ENCODE peak calls at places on chromosomes 2 and 18, in five cellular contexts. H is SJCRH30, N is heart left ventricle, D is right lobe of liver, S is mammary epithelial cell. L is an unnamed sample.
A peak's percentile ranks its signal among the peaks of the same experiment; 100 is the strongest.

GRCh38 chr2:149650006-149650405 is 62.4 kb upstream of the MMADHC start:
- DNase-seq in H (no peak), N (no peak), D (no peak), S (peak; percentile 12), L (no peak)

GRCh38 chr18:7575465-7576026 is 8.4 kb downstream of the PTPRM start:
- DNase-seq in H (no peak), N (no peak), D (no peak), S (peak; percentile 44), L (no peak)

GRCh38 chr2:167001165-167001564 is 112.9 kb downstream of the XIRP2 start:
- DNase-seq in H (no peak), N (no peak), D (no peak), S (no peak), L (no peak)

GRCh38 chr2:177275671-177276070 is 11.1 kb upstream of the NFE2L2 start:
- DNase-seq in H (peak; percentile 31), N (no peak), D (no peak), S (no peak), L (no peak)

GRCh38 chr2:105776560-105776928 is 31.8 kb downstream of the NCK2 start:
- DNase-seq in H (no peak), N (no peak), D (no peak), S (no peak), L (no peak)

GRCh38 chr2:234463626-234464290 is 33.1 kb downstream of the ARL4C start:
- DNase-seq in H (no peak), N (no peak), D (no peak), S (no peak), L (no peak)

GRCh38 chr2:40851661-40852060 is 399.8 kb upstream of the SLC8A1 start:
- DNase-seq in H (no peak), N (no peak), D (no peak), S (no peak), L (no peak)

GRCh38 chr2:58240595-58240937 is 559 bp downstream of the FANCL start:
- DNase-seq in H (no peak), N (no peak), D (no peak), S (peak; percentile 42), L (no peak)

GRCh38 chr2:38174646-38175096 is 98.7 kb upstream of the CYP1B1 start:
- DNase-seq in H (no peak), N (no peak), D (no peak), S (peak; percentile 96), L (no peak)

GRCh38 chr2:127362971-127363370 is 24.8 kb downstream of the MAP3K2 start:
- DNase-seq in H (no peak), N (no peak), D (no peak), S (no peak), L (no peak)

GRCh38 chr18:21134895-21135294 is 23.3 kb upstream of the ROCK1 start:
- DNase-seq in H (no peak), N (no peak), D (no peak), S (peak; percentile 20), L (no peak)

GRCh38 chr18:57533399-57533884 is 53.1 kb downstream of the FECH start:
- DNase-seq in H (peak; percentile 18), N (no peak), D (peak; percentile 66), S (no peak), L (no peak)

GRCh38 chr2:8534729-8535397 is 147.0 kb upstream of the ID2 start:
- DNase-seq in H (no peak), N (peak; percentile 88), D (peak; percentile 96), S (no peak), L (peak; percentile 89)

GRCh38 chr18:26655614-26656400 is 107.5 kb upstream of the KCTD1 start:
- DNase-seq in H (peak; percentile 50), N (peak; percentile 72), D (peak; percentile 70), S (peak; percentile 63), L (peak; percentile 82)

GRCh38 chr2:109260886-109261700 is 132.1 kb downstream of the SH3RF3 start:
- DNase-seq in H (peak; percentile 23), N (no peak), D (no peak), S (peak; percentile 6), L (peak; percentile 52)

GRCh38 chr2:96739051-96739632 is 722 bp downstream of the LMAN2L start:
- DNase-seq in H (no peak), N (no peak), D (no peak), S (no peak), L (no peak)

GRCh38 chr2:108129636-108130035 is 110.1 kb upstream of the SULT1C3 start:
- DNase-seq in H (no peak), N (no peak), D (no peak), S (no peak), L (no peak)

GRCh38 chr2:112048887-112049286 is 6.2 kb upstream of the TMEM87B start:
- DNase-seq in H (peak; percentile 74), N (no peak), D (no peak), S (peak; percentile 38), L (no peak)

GRCh38 chr2:58240938-58241755 is at the start of gene FANCL:
- DNase-seq in H (peak; percentile 97), N (peak; percentile 95), D (peak; percentile 95), S (peak; percentile 78), L (peak; percentile 95)

GRCh38 chr2:122238006-122238559 is 482.6 kb downstream of the TSN start:
- DNase-seq in H (no peak), N (no peak), D (no peak), S (no peak), L (no peak)

GRCh38 chr18:36758001-36758400 is 70.8 kb downstream of the TPGS2 start:
- DNase-seq in H (no peak), N (no peak), D (no peak), S (no peak), L (no peak)

GRCh38 chr18:32019251-32019943 is 772 bp downstream of the RNF125 start:
- DNase-seq in H (peak; percentile 15), N (peak; percentile 77), D (peak; percentile 92), S (peak; percentile 47), L (peak; percentile 74)

GRCh38 chr2:217075225-217075802 is 215.4 kb upstream of the TNP1 start:
- DNase-seq in H (peak; percentile 20), N (peak; percentile 72), D (no peak), S (no peak), L (no peak)

GRCh38 chr2:39433586-39434195 is 3.4 kb downstream of the MAP4K3 start:
- DNase-seq in H (no peak), N (no peak), D (no peak), S (no peak), L (no peak)

GRCh38 chr18:58967643-58968291 is 103.1 kb downstream of the ZNF532 start:
- DNase-seq in H (no peak), N (no peak), D (no peak), S (no peak), L (no peak)
- H3K36me3 ChIP-seq in H (no peaks in the 10 kb centered on the region), N (no peaks in the 10 kb centered on the region), D (no peaks in the 10 kb centered on the region), S (peaks cover 8% of the 10 kb centered on the region), L (no peaks in the 10 kb centered on the region)

GRCh38 chr18:45777393-45777792 is 48.1 kb upstream of the SIGLEC15 start:
- DNase-seq in H (no peak), N (no peak), D (no peak), S (peak; percentile 81), L (no peak)

GRCh38 chr18:45775726-45776125 is 49.7 kb upstream of the SIGLEC15 start:
- DNase-seq in H (no peak), N (no peak), D (no peak), S (no peak), L (no peak)

GRCh38 chr18:45774065-45774521 is 50.1 kb downstream of the SLC14A1 start:
- DNase-seq in H (no peak), N (no peak), D (no peak), S (peak; percentile 97), L (no peak)

GRCh38 chr18:45772081-45772480 is 48.1 kb downstream of the SLC14A1 start:
- DNase-seq in H (no peak), N (no peak), D (no peak), S (no peak), L (no peak)

DNA sequence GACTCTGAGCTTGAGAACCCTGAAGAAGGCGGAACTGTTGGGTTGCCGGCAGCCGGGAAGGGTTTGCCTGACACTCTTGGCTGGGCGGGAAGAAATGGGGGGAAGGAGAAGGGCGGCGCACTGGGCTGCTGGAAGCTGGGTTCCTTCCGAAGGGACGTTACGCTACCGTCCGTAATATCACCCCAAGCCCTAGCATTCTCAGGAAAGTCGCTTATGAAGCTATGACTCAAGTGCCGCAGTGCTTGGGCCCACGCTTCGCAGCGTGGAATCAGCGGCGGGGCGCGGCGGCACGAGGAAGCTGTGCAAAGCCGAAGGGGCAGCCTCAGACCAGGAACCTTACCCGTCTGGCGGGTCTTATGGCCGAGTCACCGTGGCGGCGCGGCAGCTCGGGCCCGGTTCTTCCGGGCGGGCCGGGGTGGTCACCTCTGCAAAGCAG is 50.2 kb upstream of the SIGLEC15 start:
- DNase-seq in H (no peak), N (peak; percentile 88), D (peak; percentile 51), S (no peak), L (peak; percentile 89)
- H3K27ac ChIP-seq in H (no peak overlapping the region), N (peak overlapping the region; percentile 73), D (peak overlapping the region; percentile 31), S (peak overlapping the region; percentile 68), L (peak overlapping the region; percentile 86)

GRCh38 chr2:223700221-223700620 is 98.1 kb upstream of the SCG2 start:
- DNase-seq in H (no peak), N (no peak), D (no peak), S (no peak), L (no peak)

GRCh38 chr2:223696719-223697118 is 94.6 kb upstream of the SCG2 start:
- DNase-seq in H (no peak), N (no peak), D (no peak), S (peak; percentile 97), L (no peak)

GRCh38 chr2:223701761-223702160 is 99.6 kb upstream of the SCG2 start:
- DNase-seq in H (no peak), N (no peak), D (no peak), S (no peak), L (no peak)

GRCh38 chr2:223697316-223697875 is 95.2 kb upstream of the SCG2 start:
- DNase-seq in H (no peak), N (no peak), D (no peak), S (no peak), L (no peak)

DNA sequence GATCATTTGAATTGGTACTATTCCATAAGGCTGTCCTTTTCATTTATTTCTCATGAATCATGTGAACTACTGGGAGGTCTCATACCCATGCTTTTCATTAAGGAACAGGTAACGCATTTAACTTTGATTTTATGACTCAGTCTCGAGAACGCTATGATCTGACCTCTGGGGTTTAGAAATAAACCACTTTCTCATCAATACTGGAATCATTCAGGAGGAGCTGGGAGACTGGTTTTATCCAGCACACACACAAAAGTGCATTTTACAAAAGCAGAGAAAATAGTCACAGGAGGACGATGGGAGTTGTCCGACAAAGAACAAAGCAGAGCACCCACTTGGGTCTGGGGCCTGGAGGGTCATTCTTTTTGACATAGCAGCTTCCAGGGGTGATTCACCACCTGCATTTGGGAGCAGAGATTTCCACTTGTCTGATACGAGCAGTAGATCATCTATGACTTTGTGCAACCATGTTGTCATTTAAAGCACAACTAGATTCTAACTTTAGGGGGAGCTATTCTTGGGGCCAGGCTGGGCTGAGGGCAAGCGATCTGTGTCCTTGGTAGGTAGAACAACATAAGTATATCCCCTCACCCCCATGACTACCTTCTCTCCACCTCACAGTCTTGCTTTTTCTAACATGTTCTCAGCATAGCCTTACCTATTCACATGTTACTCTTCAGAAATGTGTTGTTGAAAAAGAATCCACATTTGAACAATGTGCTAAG is 95.9 kb upstream of the SCG2 start:
- DNase-seq in H (no peak), N (no peak), D (no peak), S (peak; percentile 98), L (no peak)
- H3K36me3 ChIP-seq in H (no peaks in the 10 kb centered on the region), N (no peaks in the 10 kb centered on the region), D (no peaks in the 10 kb centered on the region), S (no peaks in the 10 kb centered on the region), L (no peaks in the 10 kb centered on the region)

DNA sequence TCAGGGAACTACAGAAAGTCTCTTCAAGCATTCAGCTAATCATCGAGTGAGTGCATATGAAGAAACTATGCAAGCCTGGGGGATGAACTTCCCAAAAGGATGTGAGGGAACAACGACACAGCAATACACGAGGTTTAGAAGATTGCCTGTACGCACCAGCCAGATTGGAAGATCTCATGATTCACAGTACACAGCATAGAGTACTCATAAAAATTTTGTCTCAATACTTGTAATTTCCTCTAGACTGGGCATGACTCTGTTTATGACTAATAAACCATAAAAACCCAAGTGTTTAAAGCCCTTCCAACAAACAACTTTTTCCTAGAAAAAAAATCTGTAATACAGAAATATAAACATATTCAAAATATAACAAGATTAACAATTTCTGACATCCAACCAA is 279.7 kb downstream of the KCNJ3 start:
- DNase-seq in H (no peak), N (no peak), D (no peak), S (peak; percentile 0), L (no peak)
- H3K27ac ChIP-seq in H (no peak overlapping the region), N (no peak overlapping the region), D (no peak overlapping the region), S (no peak overlapping the region), L (no peak overlapping the region)

L was measured in upper lobe of right lung.